ENCODE peak calls at places on chromosomes 13 and 19, in four cellular contexts. D, L, N and H are unnamed samples.

GRCh38 chr13:77833331-77833863 is 85.2 kb downstream of the EDNRB start:
- DNase-seq in L (no peak), N (peak), D (peak), H (peak)

GRCh38 chr13:69264362-69265334 is 843.0 kb upstream of the ATXN8OS start:
- DNase-seq in D (no peak), L (no peak), N (no peak), H (peak)

GRCh38 chr13:25085125-25085742 is 10.7 kb upstream of the PABPC3 start:
- DNase-seq in D (peak), L (peak), N (peak), H (peak)

GRCh38 chr13:48773531-48774275 is 120.0 kb downstream of the CYSLTR2 start:
- DNase-seq in L (no peak), N (no peak), D (no peak), H (no peak)

GRCh38 chr13:20399961-20400360 is 125.7 kb downstream of the CRYL1 start:
- DNase-seq in L (no peak), D (no peak), N (no peak), H (no peak)

GRCh38 chr13:98022210-98022609 is 68.7 kb downstream of the IPO5 start:
- DNase-seq in L (no peak), N (peak), D (no peak), H (peak)

GRCh38 chr19:13621413-13621812 is 115.1 kb upstream of the CACNA1A start:
- DNase-seq in L (peak), D (no peak), N (peak), H (peak)

GRCh38 chr19:53879145-53880037 is 2.6 kb upstream of the PRKCG start:
- DNase-seq in D (peak), N (peak), L (peak), H (peak)

GRCh38 chr19:39413903-39414608 is 1.6 kb downstream of the PLEKHG2 start:
- DNase-seq in N (no peak), D (peak), L (peak), H (no peak)

GRCh38 chr19:10230155-10230903 is 802 bp downstream of the S1PR2 start:
- DNase-seq in L (peak), N (peak), D (peak), H (no peak)

GRCh38 chr19:45362291-45362690 is 8.1 kb downstream of the ERCC2 start:
- DNase-seq in L (no peak), D (no peak), N (no peak), H (no peak)

GRCh38 chr19:12521996-12522395 is 29.3 kb downstream of the ZNF564 start:
- DNase-seq in D (no peak), L (no peak), N (no peak), H (no peak)
- TF ChIP-seq CTCF in D (no peak), L (no peak), N (peak), H (no peak)

GRCh38 chr13:113729329-113730019 is 29.6 kb upstream of the TMEM255B start:
- DNase-seq in D (no peak), N (peak), L (no peak), H (no peak)

GRCh38 chr13:113731192-113732175 is 27.5 kb upstream of the TMEM255B start:
- DNase-seq in D (no peak), N (no peak), L (no peak), H (no peak)

GRCh38 chr13:113730145-113730750 is 28.8 kb upstream of the TMEM255B start:
- DNase-seq in N (no peak), L (no peak), D (no peak), H (no peak)

GRCh38 chr13:113732176-113732960 is 26.7 kb upstream of the TMEM255B start:
- DNase-seq in L (no peak), D (no peak), N (no peak), H (no peak)

DNA sequence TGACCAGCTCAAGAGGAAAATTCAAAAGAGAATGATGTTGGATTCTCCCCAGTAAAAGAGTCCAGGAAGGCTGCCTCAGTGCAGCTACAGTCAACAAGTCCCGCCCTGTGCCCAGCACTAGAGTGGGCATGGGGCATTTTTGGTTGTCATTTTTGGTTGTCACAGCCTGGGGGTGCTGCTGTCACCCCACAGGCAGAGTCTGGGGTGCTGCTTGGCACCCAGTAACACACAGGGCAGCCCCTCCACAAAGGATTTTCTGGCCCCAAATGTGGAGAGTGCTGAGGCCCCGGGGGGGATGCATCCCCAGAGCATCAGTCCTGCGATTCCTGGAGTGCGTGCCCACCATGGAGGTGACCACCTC is 28.2 kb upstream of the TMEM255B start:
- DNase-seq in D (no peak), N (no peak), L (no peak), H (no peak)
- TF ChIP-seq CTCF in D (no peak), N (no peak), L (no peak), H (no peak)

GRCh38 chr13:110240943-110241342 is 66.0 kb downstream of the COL4A1 start:
- DNase-seq in N (no peak), D (no peak), L (no peak), H (no peak)

GRCh38 chr13:110240352-110240751 is 66.6 kb downstream of the COL4A1 start:
- DNase-seq in D (no peak), L (no peak), N (no peak), H (no peak)

GRCh38 chr13:110237895-110238294 is 69.1 kb downstream of the COL4A1 start:
- DNase-seq in L (no peak), D (no peak), N (no peak), H (no peak)

GRCh38 chr13:110238795-110239194 is 68.2 kb downstream of the COL4A1 start:
- DNase-seq in D (no peak), L (no peak), N (no peak), H (no peak)

GRCh38 chr13:110239280-110240120 is 67.5 kb downstream of the COL4A1 start:
- DNase-seq in N (no peak), L (no peak), D (no peak), H (no peak)
- TF ChIP-seq CTCF in N (peak), L (no peak), D (no peak), H (no peak)

GRCh38 chr13:51333826-51334225 is 5.7 kb upstream of the SERPINE3 start:
- DNase-seq in D (no peak), L (no peak), N (no peak), H (no peak)

GRCh38 chr13:51332566-51333361 is 6.7 kb upstream of the SERPINE3 start:
- DNase-seq in D (no peak), L (no peak), N (no peak), H (no peak)

GRCh38 chr13:51331354-51331861 is 8.1 kb upstream of the SERPINE3 start:
- DNase-seq in N (no peak), D (no peak), L (no peak), H (no peak)

GRCh38 chr13:51330741-51331140 is 8.8 kb upstream of the SERPINE3 start:
- DNase-seq in L (no peak), D (no peak), N (peak), H (peak)

GRCh38 chr13:51333421-51333820 is 6.1 kb upstream of the SERPINE3 start:
- DNase-seq in N (no peak), L (no peak), D (no peak), H (no peak)
- TF ChIP-seq CTCF in N (no peak), L (no peak), D (no peak), H (no peak)

GRCh38 chr13:44917589-44918322 is 71.5 kb downstream of the NUFIP1 start:
- DNase-seq in L (peak), D (peak), N (peak), H (peak)
- TF ChIP-seq CTCF in L (peak), D (peak), N (peak), H (peak)

GRCh38 chr19:40718774-40719391 is 2.0 kb downstream of the ITPKC start:
- DNase-seq in L (peak), N (peak), D (peak), H (peak)
- TF ChIP-seq CTCF in L (no peak), N (no peak), D (no peak), H (no peak)

GRCh38 chr13:29785978-29786377 is 64.4 kb downstream of the UBL3 start:
- DNase-seq in N (no peak), D (no peak), L (no peak), H (no peak)

GRCh38 chr13:29786698-29787097 is 63.7 kb downstream of the UBL3 start:
- DNase-seq in N (no peak), D (no peak), L (no peak), H (no peak)

GRCh38 chr13:29782798-29783197 is 67.6 kb downstream of the UBL3 start:
- DNase-seq in N (no peak), L (no peak), D (no peak), H (no peak)
- TF ChIP-seq CTCF in N (no peak), L (no peak), D (no peak), H (no peak)

GRCh38 chr19:24033962-24034342 is 53.0 kb upstream of the ZNF254 start:
- DNase-seq in N (peak), D (peak), L (peak), H (peak)

GRCh38 chr19:24032651-24033050 is 54.3 kb upstream of the ZNF254 start:
- DNase-seq in D (no peak), L (no peak), N (no peak), H (no peak)

GRCh38 chr19:24029941-24030636 is 56.9 kb upstream of the ZNF254 start:
- DNase-seq in N (no peak), D (no peak), L (no peak), H (no peak)

DNA sequence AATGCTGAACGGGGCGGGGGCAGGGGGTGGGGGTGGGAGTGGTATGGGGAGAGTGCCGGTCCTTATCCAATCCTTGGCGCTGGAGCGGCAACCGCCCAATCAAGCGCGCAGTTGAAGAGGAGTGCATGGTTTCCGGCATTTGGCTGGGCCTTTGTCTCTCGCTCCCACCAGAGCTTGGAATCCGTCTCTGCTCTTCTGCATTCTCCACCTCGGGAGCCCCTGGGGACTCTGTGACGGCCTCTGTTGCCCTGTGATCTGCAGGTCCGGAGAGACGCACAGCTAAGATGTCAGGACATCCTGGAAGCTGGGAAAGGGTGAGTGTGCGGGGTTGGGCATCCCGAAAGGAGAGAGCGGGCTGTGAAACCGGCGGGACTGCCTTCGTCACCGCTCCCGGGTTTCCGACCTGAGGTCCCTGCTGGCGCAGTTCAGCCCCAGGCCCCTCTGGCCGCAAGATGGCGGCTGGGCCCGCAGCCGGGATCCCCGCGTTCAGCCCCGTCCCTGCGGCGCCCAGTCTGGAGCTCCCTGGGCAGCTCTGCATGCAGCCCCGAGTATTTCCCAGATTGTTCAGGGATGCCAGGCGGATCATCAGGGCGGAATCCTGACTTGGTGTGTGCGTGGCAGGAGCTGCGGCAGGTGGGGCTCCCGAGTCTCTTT is 53.6 kb upstream of the ZNF254 start:
- DNase-seq in N (peak), L (peak), D (peak), H (peak)
- TF ChIP-seq CTCF in N (no peak), L (no peak), D (peak), H (no peak)

GRCh38 chr19:3125900-3126524 is 9.8 kb upstream of the GNA15 start:
- DNase-seq in N (peak), L (peak), D (peak), H (peak)

GRCh38 chr19:3124630-3125029 is 11.2 kb upstream of the GNA15 start:
- DNase-seq in L (no peak), N (no peak), D (no peak), H (no peak)

GRCh38 chr19:3131168-3131567 is 4.7 kb upstream of the GNA15 start:
- DNase-seq in D (no peak), L (no peak), N (no peak), H (no peak)

GRCh38 chr19:3132971-3133792 is 2.7 kb upstream of the GNA15 start:
- DNase-seq in L (no peak), D (no peak), N (peak), H (no peak)

GRCh38 chr19:3129112-3129511 is 6.7 kb upstream of the GNA15 start:
- DNase-seq in L (peak), N (peak), D (no peak), H (peak)
- TF ChIP-seq CTCF in L (no peak), N (peak), D (peak), H (peak)

DNA sequence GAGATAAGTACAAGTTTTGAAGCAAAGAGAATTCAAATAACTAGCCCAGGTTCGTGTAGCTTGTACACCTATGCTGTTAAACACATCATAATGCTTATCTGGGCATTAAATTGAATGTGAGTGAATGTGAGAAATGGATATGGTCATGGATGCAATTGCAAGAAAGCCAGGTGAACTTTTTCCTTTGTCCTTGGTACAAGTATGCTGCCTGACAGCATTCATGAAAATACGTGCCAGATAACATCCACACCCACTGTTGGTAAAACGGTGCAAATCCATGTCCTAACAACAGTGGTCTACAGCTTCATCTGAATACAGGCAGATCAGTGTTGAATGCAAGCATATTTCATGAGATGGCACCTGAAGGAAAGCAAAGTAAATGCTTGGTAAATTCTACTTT is 122.2 kb downstream of the STOML3 start:
- DNase-seq in L (no peak), D (no peak), N (no peak), H (no peak)
- TF ChIP-seq CTCF in L (no peak), D (no peak), N (no peak), H (no peak)